ENCODE peak calls at places on chromosomes 11 and 22, in six cellular contexts. G is colonic mucosa, W is chondrocyte, L is GM10248, Y is AG09309, E is progenitor cell of endocrine pancreas. M is an unnamed sample.

GRCh38 chr11:119380816-119381185 is 689 bp downstream of the USP2 start:
- DNase-seq in G (no peak), W (no peak), L (no peak), Y (no peak), E (no peak), M (no peak)

GRCh38 chr22:38176170-38176741 is 5.4 kb downstream of the PLA2G6 start:
- DNase-seq in G (no peak), W (no peak), L (peak), Y (peak), E (no peak), M (peak)

GRCh38 chr11:130042093-130042591 is 27.6 kb upstream of the APLP2 start:
- DNase-seq in G (no peak), W (no peak), L (no peak), Y (peak), E (no peak), M (no peak)

GRCh38 chr11:126607776-126608625 is 252.5 kb downstream of the ST3GAL4 start:
- DNase-seq in G (no peak), W (no peak), L (no peak), Y (no peak), E (no peak), M (no peak)

GRCh38 chr11:127895776-127896175 is 691.6 kb downstream of the ETS1 start:
- DNase-seq in G (no peak), W (no peak), L (no peak), Y (no peak), E (no peak), M (no peak)

GRCh38 chr22:47153854-47154542 is 391.5 kb downstream of the TBC1D22A start:
- DNase-seq in G (no peak), W (no peak), L (no peak), Y (no peak), E (no peak), M (no peak)

GRCh38 chr22:27799334-27800249 is 2.0 kb downstream of the MN1 start:
- DNase-seq in G (no peak), W (no peak), L (no peak), Y (no peak), E (no peak), M (no peak)

GRCh38 chr22:25953276-25953675 is 211.3 kb downstream of the MYO18B start:
- DNase-seq in G (no peak), W (no peak), L (no peak), Y (no peak), E (no peak), M (no peak)

GRCh38 chr22:37628830-37629229 is 10.6 kb upstream of the SH3BP1 start:
- DNase-seq in G (no peak), W (no peak), L (no peak), Y (no peak), E (no peak), M (no peak)

GRCh38 chr11:125329786-125330185 is 165.2 kb downstream of the PKNOX2 start:
- DNase-seq in G (no peak), W (no peak), L (no peak), Y (no peak), E (no peak), M (no peak)

GRCh38 chr22:46056169-46057041 is 79.4 kb upstream of the WNT7B start:
- DNase-seq in G (no peak), W (peak), L (no peak), Y (no peak), E (no peak), M (no peak)

GRCh38 chr11:117520201-117520600 is 192.5 kb downstream of the CEP164 start:
- DNase-seq in G (no peak), W (no peak), L (no peak), Y (no peak), E (no peak), M (no peak)

GRCh38 chr22:27474112-27474571 is 327.4 kb downstream of the MN1 start:
- DNase-seq in G (no peak), W (no peak), L (no peak), Y (no peak), E (no peak), M (no peak)

GRCh38 chr22:37310815-37311595 is 28.7 kb downstream of the CYTH4 start:
- DNase-seq in G (no peak), W (no peak), L (no peak), Y (no peak), E (no peak), M (peak)

GRCh38 chr22:32852346-32853251 is 51.1 kb downstream of the TIMP3 start:
- DNase-seq in G (peak), W (no peak), L (no peak), Y (no peak), E (no peak), M (no peak)

GRCh38 chr22:20080776-20081654 is 974 bp downstream of the DGCR8 start:
- DNase-seq in G (peak), W (no peak), L (no peak), Y (peak), E (peak), M (no peak)

GRCh38 chr11:126411971-126412381 is 56.5 kb downstream of the ST3GAL4 start:
- DNase-seq in G (no peak), W (no peak), L (no peak), Y (no peak), E (no peak), M (no peak)

GRCh38 chr22:38009000-38009806 is 24.8 kb upstream of the SOX10 start:
- DNase-seq in G (no peak), W (no peak), L (no peak), Y (no peak), E (no peak), M (no peak)

GRCh38 chr11:1083621-1084551 is 9.2 kb downstream of the MUC2 start:
- DNase-seq in G (no peak), W (peak), L (no peak), Y (no peak), E (no peak), M (no peak)

GRCh38 chr11:1275021-1275420 is 34.4 kb downstream of the TOLLIP start:
- DNase-seq in G (no peak), W (no peak), L (no peak), Y (no peak), E (no peak), M (no peak)

GRCh38 chr11:15159085-15159484 is 44.4 kb downstream of the INSC start:
- DNase-seq in G (peak), W (no peak), L (peak), Y (no peak), E (no peak), M (peak)

GRCh38 chr11:120342678-120343077 is 6.5 kb downstream of the ARHGEF12 start:
- DNase-seq in G (no peak), W (no peak), L (no peak), Y (no peak), E (no peak), M (no peak)

GRCh38 chr11:134643519-134644042 is 231.5 kb upstream of the B3GAT1 start:
- DNase-seq in G (no peak), W (no peak), L (no peak), Y (no peak), E (no peak), M (no peak)

GRCh38 chr11:44243633-44244343 is 66.2 kb downstream of the ALX4 start:
- DNase-seq in G (no peak), W (no peak), L (no peak), Y (no peak), E (no peak), M (no peak)

GRCh38 chr11:34080609-34081008 is 24.8 kb upstream of the NAT10 start:
- DNase-seq in G (no peak), W (no peak), L (no peak), Y (no peak), E (no peak), M (no peak)

GRCh38 chr11:27395556-27396258 is 32.7 kb upstream of the CCDC34 start:
- DNase-seq in G (peak), W (no peak), L (no peak), Y (no peak), E (no peak), M (no peak)

GRCh38 chr11:47980907-47981621 is 705 bp downstream of the PTPRJ start:
- DNase-seq in G (peak), W (no peak), L (peak), Y (no peak), E (peak), M (peak)

GRCh38 chr11:36023922-36024321 is 80.1 kb downstream of the LDLRAD3 start:
- DNase-seq in G (no peak), W (no peak), L (no peak), Y (no peak), E (no peak), M (no peak)

GRCh38 chr11:100827934-100828661 is 141.0 kb downstream of the ARHGAP42 start:
- DNase-seq in G (no peak), W (no peak), L (no peak), Y (no peak), E (peak), M (peak)

GRCh38 chr22:24553597-24554315 is 1.2 kb downstream of the GUCD1 start:
- DNase-seq in G (peak), W (no peak), L (no peak), Y (no peak), E (no peak), M (no peak)

GRCh38 chr11:85170184-85170583 is 457.0 kb downstream of the DLG2 start:
- DNase-seq in G (no peak), W (no peak), L (no peak), Y (no peak), E (no peak), M (no peak)

GRCh38 chr22:35154937-35155387 is 89.0 kb downstream of the ISX start:
- DNase-seq in G (peak), W (peak), L (peak), Y (peak), E (peak), M (peak)
- TF ChIP-seq CTCF in G (peak), W (peak), L (peak), Y (peak), E (peak), M (peak)

DNA sequence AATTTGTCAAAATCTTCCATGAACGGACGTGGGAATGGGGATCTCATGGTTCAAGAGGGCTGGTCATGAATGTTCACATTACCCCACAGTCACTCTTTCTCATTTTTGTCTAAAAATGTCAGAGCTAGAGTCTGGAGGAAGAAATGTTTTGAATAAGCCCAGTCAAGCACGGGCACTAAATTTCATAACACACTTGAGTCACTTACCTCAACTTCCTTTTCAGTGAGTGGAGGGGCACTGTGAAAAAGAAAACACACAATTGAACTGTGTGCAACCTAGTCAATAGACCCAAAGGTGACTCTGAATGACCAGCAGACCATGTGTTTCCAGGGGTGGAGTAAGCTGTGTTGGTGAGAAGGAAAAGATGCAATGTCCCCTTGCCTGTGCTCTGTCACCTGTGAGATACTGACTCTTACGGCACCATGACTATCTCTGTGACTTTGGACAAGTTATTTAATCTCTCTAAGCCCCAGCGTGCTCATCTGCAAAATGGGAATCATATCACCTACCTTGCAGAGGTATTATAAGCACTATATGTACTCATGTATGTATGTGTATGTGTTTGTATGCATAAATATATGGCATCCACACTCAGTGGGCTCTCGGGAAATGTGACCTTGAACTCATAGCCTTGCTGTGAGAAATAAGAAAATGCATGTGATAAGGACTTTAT is 38.2 kb upstream of the LYVE1 start:
- DNase-seq in G (peak), W (no peak), L (peak), Y (peak), E (no peak), M (peak)
- TF ChIP-seq CTCF in G (no peak), W (no peak), L (no peak), Y (no peak), E (no peak), M (no peak)

DNA sequence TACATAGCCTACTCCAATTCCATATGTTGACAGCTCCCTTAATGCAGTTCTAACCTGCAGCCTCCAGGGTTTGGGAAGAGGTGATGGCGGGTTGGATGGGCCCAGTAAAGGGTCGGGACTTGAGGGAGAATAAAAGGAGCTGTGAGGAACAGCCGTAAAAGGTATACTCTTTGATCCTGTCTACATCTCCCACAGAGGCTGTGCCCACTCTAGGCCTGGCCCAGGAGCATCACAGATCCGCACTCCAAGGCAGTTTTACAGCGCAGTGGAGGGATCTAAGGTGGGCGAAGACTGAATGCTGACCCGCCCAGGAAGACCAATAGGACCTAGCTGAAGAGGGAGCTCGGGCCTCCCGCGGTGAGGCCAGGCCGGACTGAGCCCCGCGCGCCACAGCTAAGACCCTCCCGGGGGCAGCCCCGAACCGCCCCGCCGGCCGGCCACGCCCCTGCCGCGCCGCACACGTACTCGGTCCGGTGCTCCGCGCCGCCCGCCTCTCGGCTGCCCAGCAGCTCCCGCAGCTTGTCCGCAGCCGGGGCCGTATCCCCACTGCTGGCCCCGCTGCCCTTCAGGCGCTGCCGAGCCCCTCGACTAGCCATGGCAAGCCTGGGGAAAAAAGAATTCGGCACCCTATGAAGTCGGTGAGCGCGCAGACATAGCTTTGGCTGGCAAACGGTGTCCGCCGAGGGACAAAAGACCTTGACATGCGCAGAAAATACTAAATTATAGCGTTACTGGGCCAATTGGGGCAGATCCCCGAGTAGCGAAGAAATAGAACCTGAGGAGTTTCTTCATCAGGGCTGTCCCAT is at the start of gene ALG9:
- DNase-seq in G (peak), W (no peak), L (peak), Y (peak), E (peak), M (peak)
- TF ChIP-seq CTCF in G (peak), W (peak), L (no peak), Y (peak), E (peak), M (no peak)

DNA sequence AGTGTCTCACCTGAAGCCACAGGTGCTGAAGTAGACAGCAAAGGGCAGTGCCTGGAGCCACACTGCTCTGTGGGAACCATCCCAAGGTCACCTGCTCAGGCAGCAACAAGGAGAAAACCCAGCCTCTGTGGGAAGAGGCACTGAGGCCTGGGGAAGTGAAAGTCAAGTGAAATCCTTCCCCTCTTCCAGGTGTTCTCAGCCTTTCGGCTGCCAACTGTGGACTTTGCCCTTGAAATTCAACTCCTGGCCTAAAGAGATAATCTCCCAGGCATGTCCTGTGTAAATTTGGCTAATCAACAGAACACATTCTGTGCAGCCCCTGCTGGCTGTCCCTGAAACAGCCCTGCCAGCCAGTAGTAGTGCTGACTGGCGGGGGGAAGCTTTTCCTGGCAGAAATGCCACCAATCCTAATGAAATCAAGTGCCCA is 112.1 kb downstream of the RPL27A start:
- DNase-seq in G (peak), W (no peak), L (no peak), Y (no peak), E (peak), M (no peak)
- TF ChIP-seq CTCF in G (peak), W (peak), L (no peak), Y (peak), E (peak), M (peak)

GRCh38 chr11:67482275-67482735 is 521 bp upstream of the AIP start:
- DNase-seq in G (peak), W (no peak), L (no peak), Y (no peak), E (no peak), M (no peak)

GRCh38 chr11:67483901-67484665 is 1.3 kb downstream of the AIP start:
- DNase-seq in G (peak), W (no peak), L (no peak), Y (no peak), E (no peak), M (no peak)

GRCh38 chr11:67483498-67483798 is 622 bp downstream of the AIP start:
- DNase-seq in G (no peak), W (no peak), L (no peak), Y (no peak), E (no peak), M (no peak)

GRCh38 chr11:67484847-67485311 is 2.1 kb downstream of the AIP start:
- DNase-seq in G (peak), W (no peak), L (no peak), Y (no peak), E (no peak), M (no peak)

DNA sequence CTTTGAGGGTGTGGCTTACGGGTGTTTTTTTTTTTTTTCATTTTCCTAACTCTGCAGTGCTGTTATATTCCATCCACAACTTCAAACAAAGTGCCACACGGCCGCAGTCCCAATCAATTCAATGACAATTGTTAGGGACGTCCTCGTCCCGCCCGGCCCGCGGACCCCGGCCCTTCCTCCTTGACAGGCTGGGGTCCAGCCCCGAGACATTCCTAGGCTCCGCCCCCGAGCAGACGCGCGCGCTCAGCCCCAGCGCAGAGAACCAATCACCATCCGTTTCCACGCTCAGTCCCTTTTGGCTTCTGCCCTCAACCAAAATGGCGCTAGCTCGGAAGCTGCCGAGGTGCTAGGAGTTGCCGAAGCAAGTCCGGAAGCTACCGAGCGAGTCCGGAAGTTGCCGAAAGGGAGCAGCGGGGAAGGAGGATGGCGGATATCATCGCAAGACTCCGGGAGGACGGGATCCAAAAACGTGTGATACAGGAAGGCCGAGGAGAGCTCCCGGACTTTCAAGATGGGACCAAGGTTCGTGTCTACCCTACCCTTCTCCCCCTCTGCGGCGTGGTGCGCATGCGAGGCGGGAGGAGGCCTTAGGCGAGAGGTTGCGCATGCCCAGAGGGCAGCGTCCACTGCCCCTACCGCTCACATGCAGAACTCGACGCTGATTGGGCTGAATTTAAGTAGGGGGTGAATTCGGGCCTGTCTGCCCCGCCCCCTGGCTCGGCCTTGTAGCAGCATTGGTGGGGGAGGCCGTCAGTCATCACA is at the start of gene AIP:
- DNase-seq in G (peak), W (peak), L (peak), Y (peak), E (peak), M (peak)
- TF ChIP-seq CTCF in G (no peak), W (peak), L (no peak), Y (peak), E (peak), M (no peak)

DNA sequence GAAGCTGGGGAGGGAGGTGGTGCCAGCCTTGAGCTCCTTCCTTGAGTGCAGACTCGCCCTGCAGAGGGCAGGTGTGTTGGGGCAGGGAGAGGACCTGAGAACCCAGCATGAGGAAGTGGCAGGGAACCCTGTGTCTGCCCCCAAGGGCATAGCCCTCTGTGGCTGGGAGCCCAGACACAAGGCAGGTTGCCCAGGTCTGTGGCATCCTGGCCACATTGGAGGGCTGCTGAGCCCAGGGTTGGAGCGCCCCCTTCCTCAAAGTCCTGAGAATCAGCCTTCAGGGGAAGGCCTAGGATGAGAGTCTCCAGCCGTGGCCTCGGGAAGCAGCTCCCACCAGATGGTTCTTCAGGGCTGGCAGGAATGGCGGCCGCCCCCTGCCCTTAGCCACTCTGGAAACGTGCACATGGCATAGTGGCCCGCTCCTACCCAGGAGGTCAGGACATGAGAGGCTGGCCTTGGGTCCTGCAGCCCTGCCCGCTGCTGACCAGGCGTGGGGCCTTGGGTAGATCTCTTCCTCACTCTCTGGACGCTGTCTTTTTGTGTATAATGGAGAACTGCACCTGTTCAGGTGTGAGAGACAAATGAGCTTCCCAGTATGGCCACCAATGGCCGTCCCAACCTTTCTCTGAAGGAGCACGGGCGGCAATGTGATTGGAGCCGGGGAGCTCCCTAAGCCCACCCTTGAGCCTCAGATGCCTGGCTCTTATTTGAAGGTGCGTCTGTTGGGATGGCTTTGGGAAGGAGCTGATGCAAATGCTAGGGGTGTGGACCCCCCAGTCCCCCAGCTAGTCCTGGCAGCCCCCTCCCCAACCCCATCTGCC is 4.5 kb upstream of the CDC42BPG start:
- DNase-seq in G (peak), W (no peak), L (no peak), Y (no peak), E (no peak), M (no peak)
- TF ChIP-seq CTCF in G (no peak), W (peak), L (peak), Y (peak), E (no peak), M (peak)

GRCh38 chr11:83105167-83105566 is 33.5 kb upstream of the RAB30 start:
- DNase-seq in G (no peak), W (no peak), L (no peak), Y (no peak), E (no peak), M (no peak)
- TF ChIP-seq CTCF in G (no peak), W (no peak), L (no peak), Y (no peak), E (no peak), M (no peak)

GRCh38 chr11:77994434-77995362 is at the start of gene INTS4:
- DNase-seq in G (peak), W (peak), L (peak), Y (peak), E (peak), M (peak)
- TF ChIP-seq CTCF in G (no peak), W (no peak), L (no peak), Y (no peak), E (no peak), M (no peak)

M was measured in GM20000.